ENCODE peak calls at places on chromosomes 4 and X, in six cellular contexts. S is psoas muscle, N is adrenal gland, A is left ventricle myocardium inferior, T is heart left ventricle, L is K562. X is an unnamed sample.

GRCh38 chr4:80806472-80806871 is 224.0 kb upstream of the BMP3 start:
- DNase-seq in S (no peak), N (no peak), A (no peak), T (no peak), L (no peak), X (no peak)

GRCh38 chr4:150308824-150309472 is 230.7 kb downstream of the DCLK2 start:
- DNase-seq in S (no peak), N (no peak), A (no peak), T (no peak), L (no peak), X (no peak)

GRCh38 chr4:13872145-13872544 is 244.6 kb upstream of the BOD1L1 start:
- DNase-seq in S (no peak), N (no peak), A (no peak), T (no peak), L (no peak), X (no peak)

GRCh38 chrX:52923781-52924241 is 26.7 kb downstream of the FAM156B start:
- DNase-seq in S (peak; percentile 64), N (no peak), A (peak; percentile 32), T (peak; percentile 20), L (no peak), X (no peak)

GRCh38 chr4:62194342-62194741 is 994.2 kb downstream of the ADGRL3 start:
- DNase-seq in S (no peak), N (no peak), A (no peak), T (no peak), L (no peak), X (no peak)

GRCh38 chr4:73345399-73345975 is 58.6 kb upstream of the ALB start:
- DNase-seq in S (no peak), N (no peak), A (no peak), T (no peak), L (no peak), X (no peak)

GRCh38 chr4:125985856-125986255 is 671.1 kb downstream of the FAT4 start:
- DNase-seq in S (no peak), N (no peak), A (no peak), T (no peak), L (peak; percentile 33), X (no peak)

GRCh38 chr4:20839957-20840356 is 139.7 kb downstream of the PACRGL start:
- DNase-seq in S (no peak), N (no peak), A (no peak), T (no peak), L (no peak), X (no peak)

GRCh38 chr4:184860018-184860530 is 34.3 kb upstream of the ACSL1 start:
- DNase-seq in S (no peak), N (no peak), A (no peak), T (no peak), L (no peak), X (no peak)

GRCh38 chrX:39854772-39855747 is 242.7 kb downstream of the BCOR start:
- DNase-seq in S (no peak), N (no peak), A (no peak), T (no peak), L (peak; percentile 20), X (no peak)

GRCh38 chr4:184911310-184911709 is 85.5 kb upstream of the ACSL1 start:
- DNase-seq in S (no peak), N (peak; percentile 49), A (no peak), T (no peak), L (no peak), X (no peak)

GRCh38 chr4:30769093-30769492 is 48.9 kb downstream of the PCDH7 start:
- DNase-seq in S (no peak), N (no peak), A (no peak), T (no peak), L (no peak), X (no peak)

GRCh38 chr4:102610007-102610406 is 108.8 kb downstream of the NFKB1 start:
- DNase-seq in S (no peak), N (no peak), A (no peak), T (no peak), L (peak; percentile 16), X (no peak)

GRCh38 chr4:17635056-17635455 is 20.6 kb downstream of the MED28 start:
- DNase-seq in S (no peak), N (no peak), A (no peak), T (no peak), L (no peak), X (no peak)

GRCh38 chr4:26958925-26959653 is 98.4 kb downstream of the STIM2 start:
- DNase-seq in S (no peak), N (no peak), A (no peak), T (no peak), L (no peak), X (no peak)

GRCh38 chrX:77426811-77427210 is 20.4 kb upstream of the FGF16 start:
- DNase-seq in S (no peak), N (no peak), A (no peak), T (no peak), L (no peak), X (no peak)

GRCh38 chr4:120291541-120291940 is 224.9 kb upstream of the MAD2L1 start:
- DNase-seq in S (no peak), N (no peak), A (no peak), T (no peak), L (no peak), X (peak; percentile 15)

GRCh38 chr4:22688236-22688635 is 4.5 kb upstream of the GBA3 start:
- DNase-seq in S (no peak), N (no peak), A (no peak), T (no peak), L (no peak), X (no peak)

GRCh38 chrX:49278081-49278480 is 8.5 kb downstream of the PPP1R3F start:
- DNase-seq in S (no peak), N (no peak), A (no peak), T (no peak), L (no peak), X (no peak)
- H3K9me3 ChIP-seq in S (no peaks in the 10 kb centered on the region), N (no peaks in the 10 kb centered on the region), A (no peaks in the 10 kb centered on the region), T (no peaks in the 10 kb centered on the region), L (no peaks in the 10 kb centered on the region), X (no peaks in the 10 kb centered on the region)

DNA sequence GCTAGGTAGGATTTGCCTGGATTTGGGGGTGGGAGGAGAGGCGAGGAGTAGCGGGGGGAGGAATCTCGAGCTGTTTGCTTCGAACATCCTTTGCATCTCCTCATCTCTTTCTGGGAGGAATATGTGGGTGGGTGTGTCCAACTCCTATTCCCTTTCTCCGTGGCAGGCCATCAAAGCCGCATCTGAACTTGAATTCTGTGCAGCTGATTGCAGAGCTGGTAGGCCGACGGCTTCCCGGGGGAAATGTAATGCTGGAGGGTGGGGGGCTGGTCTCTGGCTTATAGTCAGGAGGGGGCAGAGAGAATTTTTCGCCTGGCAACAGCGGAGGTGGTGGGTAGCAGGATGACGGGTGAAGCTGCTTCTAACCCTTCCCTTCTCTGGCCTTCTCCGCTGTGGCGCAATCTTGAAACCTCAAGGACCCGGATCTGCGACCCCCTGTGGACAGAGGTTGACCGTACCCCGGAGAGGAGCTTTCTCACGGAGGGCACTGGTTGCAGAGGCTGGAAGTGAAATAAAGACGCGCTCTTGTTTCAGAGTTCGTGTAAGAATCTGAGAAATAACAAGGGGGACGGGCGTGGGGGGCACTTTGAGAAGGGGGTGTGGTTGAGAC is 654 bp downstream of the ZCCHC12 start:
- DNase-seq in S (no peak), N (no peak), A (no peak), T (no peak), L (no peak), X (no peak)
- H3K4me3 ChIP-seq in S (peak overlapping the region; percentile 45), N (no peak overlapping the region), A (peak overlapping the region; percentile 55), T (no peak overlapping the region), L (no peak overlapping the region), X (peak overlapping the region; percentile 31)

GRCh38 chrX:110401142-110401541 is 42.5 kb downstream of the RTL9 start:
- DNase-seq in S (no peak), N (no peak), A (no peak), T (no peak), L (peak; percentile 44), X (no peak)

GRCh38 chrX:110403839-110404238 is 45.2 kb downstream of the RTL9 start:
- DNase-seq in S (no peak), N (no peak), A (no peak), T (no peak), L (no peak), X (no peak)

GRCh38 chrX:110402855-110403230 is 44.2 kb downstream of the RTL9 start:
- DNase-seq in S (no peak), N (no peak), A (no peak), T (no peak), L (peak; percentile 75), X (no peak)

GRCh38 chrX:110403436-110403835 is 44.8 kb downstream of the RTL9 start:
- DNase-seq in S (no peak), N (no peak), A (no peak), T (no peak), L (no peak), X (no peak)

DNA sequence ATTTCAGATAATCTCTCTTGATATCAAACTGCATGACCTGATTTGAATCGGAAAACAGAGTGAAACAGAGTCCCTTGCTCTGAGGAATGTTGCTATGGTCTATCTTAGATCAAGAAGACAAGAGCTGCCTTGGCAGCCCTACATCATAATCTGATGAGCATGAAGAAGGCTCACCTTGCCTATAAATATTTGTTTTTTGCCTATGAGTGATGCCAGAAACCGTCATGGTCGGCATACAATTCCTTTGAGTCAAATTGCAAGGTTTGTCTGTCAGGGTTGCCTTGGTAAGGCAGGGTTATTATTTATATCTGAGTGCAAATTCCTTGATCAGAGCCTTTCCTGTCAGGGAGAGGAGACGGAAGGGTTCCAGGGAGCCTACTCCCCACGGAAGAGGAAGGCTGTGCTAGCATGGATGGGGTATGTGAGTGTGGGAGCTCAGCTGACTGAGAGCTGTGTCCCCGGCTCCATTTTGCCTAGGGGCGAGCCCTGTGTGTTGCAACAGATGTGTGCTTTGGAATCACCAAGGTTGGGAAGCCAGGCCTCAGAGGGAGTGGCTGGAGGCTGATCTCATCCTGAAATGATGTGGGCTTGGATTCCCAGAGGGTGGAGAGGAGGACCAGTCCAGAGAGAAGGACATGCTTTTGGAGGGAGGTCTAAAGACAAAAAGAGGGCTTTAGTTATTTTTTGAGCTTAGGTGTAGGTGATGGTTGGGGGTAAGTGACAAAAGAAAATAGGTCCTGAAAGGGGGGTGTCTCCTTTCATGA is 43.6 kb downstream of the RTL9 start:
- DNase-seq in S (peak; percentile 66), N (no peak), A (peak; percentile 34), T (peak; percentile 22), L (no peak), X (no peak)
- TF ChIP-seq CTCF in S (no peak), N (no peak), A (no peak), T (no peak), L (no peak), X (no peak)

GRCh38 chr4:168781341-168781740 is 228.7 kb downstream of the CBR4 start:
- DNase-seq in S (no peak), N (no peak), A (no peak), T (no peak), L (no peak), X (no peak)
- H3K9me3 ChIP-seq in S (peaks cover 7% of the 10 kb centered on the region), N (no peaks in the 10 kb centered on the region), A (peaks cover 8% of the 10 kb centered on the region), T (peaks cover 4% of the 10 kb centered on the region), L (no peaks in the 10 kb centered on the region), X (peaks cover 3% of the 10 kb centered on the region)

DNA sequence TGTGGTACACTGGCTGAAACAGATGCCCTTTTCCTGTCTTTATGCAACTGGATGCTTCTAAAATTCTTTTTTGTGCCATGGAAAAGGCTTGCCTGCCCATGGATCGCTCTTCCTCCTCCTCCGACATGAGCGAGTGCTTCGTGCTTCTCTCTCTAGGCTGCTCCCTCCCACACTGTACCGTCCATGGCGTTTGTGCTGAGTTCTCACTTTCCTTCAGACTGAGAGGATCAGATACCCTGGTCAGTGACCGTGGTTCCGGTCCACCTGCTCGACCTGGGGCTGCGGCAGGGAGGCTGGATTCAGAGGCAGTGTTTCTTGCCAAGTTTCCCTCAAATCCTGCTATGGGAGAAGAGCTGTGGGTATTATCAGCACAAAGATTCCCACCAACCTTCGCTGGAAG is 10.2 kb upstream of the CLDN24 start:
- DNase-seq in S (no peak), N (no peak), A (no peak), T (no peak), L (no peak), X (no peak)
- H3K4me3 ChIP-seq in S (no peak overlapping the region), N (no peak overlapping the region), A (no peak overlapping the region), T (no peak overlapping the region), L (no peak overlapping the region), X (no peak overlapping the region)

GRCh38 chr4:98710831-98711230 is 52.4 kb upstream of the TSPAN5 start:
- DNase-seq in S (no peak), N (no peak), A (no peak), T (no peak), L (no peak), X (no peak)
- TF ChIP-seq CTCF in S (no peak), N (no peak), A (no peak), T (no peak), L (no peak), X (no peak)

X was measured in WERI-Rb-1.